ENCODE peak calls at places on chromosomes 3 and 15, in ten cellular contexts. Z is uterus, B is testis, X is sigmoid colon, Q is A549, A is heart left ventricle, F is transverse colon, N is endothelial cell of umbilical vein, K is esophagus squamous epithelium, I is adrenal gland. P is an unnamed sample.

GRCh38 chr15:93478922-93479321 is 389.9 kb upstream of the RGMA start:
- DNase-seq in F (no peak), Z (no peak), K (no peak), A (no peak), I (no peak), Q (no peak), B (no peak), N (no peak), X (no peak), P (no peak)

GRCh38 chr3:47578691-47579632 is at the start of gene CSPG5:
- DNase-seq in B (no peak), N (no peak), Z (no peak), K (no peak), X (no peak), F (peak), I (no peak), A (peak), Q (no peak), P (no peak)

GRCh38 chr3:42214064-42214463 is 51.9 kb downstream of the CCK start:
- DNase-seq in X (no peak), K (no peak), I (no peak), Z (no peak), A (no peak), B (no peak), F (no peak), Q (no peak), N (no peak), P (no peak)

GRCh38 chr15:35181538-35181937 is 96.4 kb upstream of the NANOGP8 start:
- DNase-seq in N (peak), K (no peak), X (no peak), I (no peak), Q (no peak), A (no peak), B (no peak), Z (no peak), F (no peak), P (no peak)

GRCh38 chr3:143786229-143787199 is 61.8 kb downstream of the SLC9A9 start:
- DNase-seq in X (peak), F (peak), A (peak), N (peak), Z (peak), B (peak), Q (no peak), K (no peak), I (peak), P (no peak)

GRCh38 chr15:80494311-80494710 is 90.1 kb downstream of the ARNT2 start:
- DNase-seq in A (no peak), F (no peak), B (no peak), K (no peak), I (no peak), Q (peak), X (no peak), N (no peak), Z (no peak), P (no peak)

GRCh38 chr3:107629556-107629955 is 106.8 kb downstream of the BBX start:
- DNase-seq in B (no peak), A (no peak), F (no peak), Q (no peak), K (no peak), Z (no peak), N (no peak), X (no peak), I (no peak), P (no peak)

GRCh38 chr15:99997112-99997651 is 263.9 kb upstream of the LYSMD4 start:
- DNase-seq in B (no peak), Q (no peak), N (no peak), I (no peak), X (peak), Z (peak), A (no peak), K (no peak), F (no peak), P (no peak)

GRCh38 chr3:46516521-46516920 is 18.7 kb downstream of the RTP3 start:
- DNase-seq in X (no peak), Q (no peak), I (no peak), N (no peak), F (no peak), A (no peak), K (no peak), B (no peak), Z (no peak), P (no peak)

GRCh38 chr3:183698760-183699159 is 1.2 kb downstream of the YEATS2 start:
- DNase-seq in K (no peak), I (no peak), A (peak), F (peak), B (peak), Q (no peak), N (peak), Z (no peak), X (no peak), P (peak)

GRCh38 chr15:82021992-82022391 is 23.8 kb downstream of the MEX3B start:
- DNase-seq in A (peak), Q (no peak), B (peak), Z (peak), F (no peak), K (no peak), I (no peak), X (peak), N (no peak), P (no peak)

GRCh38 chr3:185250247-185250646 is 3.6 kb downstream of the EHHADH start:
- DNase-seq in Q (no peak), A (no peak), F (no peak), N (no peak), X (no peak), Z (no peak), K (no peak), B (no peak), I (no peak), P (no peak)

GRCh38 chr3:134189848-134190247 is 60.8 kb downstream of the RYK start:
- DNase-seq in K (no peak), F (no peak), Q (no peak), B (no peak), N (no peak), I (no peak), Z (no peak), A (no peak), X (no peak), P (no peak)

GRCh38 chr3:104460477-104461406 is 906.0 kb upstream of the ALCAM start:
- DNase-seq in N (peak), Q (no peak), K (no peak), I (no peak), X (no peak), Z (no peak), A (no peak), F (no peak), B (peak), P (no peak)

GRCh38 chr3:100022506-100022905 is 91.8 kb downstream of the FILIP1L start:
- DNase-seq in B (no peak), Z (no peak), K (no peak), X (no peak), N (no peak), I (no peak), Q (no peak), F (no peak), A (no peak), P (no peak)

GRCh38 chr3:129793356-129793755 is 100.2 kb downstream of the TMCC1 start:
- DNase-seq in X (no peak), K (no peak), B (no peak), Z (no peak), F (no peak), Q (no peak), A (no peak), N (peak), I (no peak), P (no peak)

GRCh38 chr3:99637381-99638111 is 848 bp upstream of the COL8A1 start:
- DNase-seq in F (no peak), I (peak), B (peak), X (no peak), Z (peak), N (peak), A (peak), Q (no peak), K (no peak), P (no peak)

GRCh38 chr3:195031574-195032003 is 239.4 kb downstream of the XXYLT1 start:
- DNase-seq in Q (no peak), N (peak), X (no peak), F (no peak), I (no peak), Z (no peak), B (no peak), K (no peak), A (no peak), P (peak)

GRCh38 chr15:95957854-95958253 is 372.6 kb upstream of the NR2F2 start:
- DNase-seq in I (no peak), Z (no peak), B (no peak), A (no peak), X (no peak), K (no peak), Q (no peak), F (no peak), N (no peak), P (no peak)

GRCh38 chr3:186142556-186142955 is 33.7 kb upstream of the ETV5 start:
- DNase-seq in N (no peak), Z (no peak), I (no peak), K (no peak), F (no peak), B (no peak), Q (no peak), X (no peak), A (no peak), P (no peak)

GRCh38 chr3:52714335-52715302 is 8.7 kb downstream of the SPCS1 start:
- DNase-seq in K (no peak), I (no peak), F (peak), Z (no peak), Q (no peak), B (no peak), N (no peak), A (no peak), X (no peak), P (no peak)

GRCh38 chr3:153379516-153379915 is 217.5 kb downstream of the RAP2B start:
- DNase-seq in A (no peak), X (no peak), Z (no peak), N (no peak), B (no peak), I (no peak), F (no peak), K (no peak), Q (no peak), P (no peak)

GRCh38 chr3:10516835-10517465 is 11.6 kb upstream of the ATP2B2 start:
- DNase-seq in I (no peak), F (no peak), N (no peak), Q (no peak), K (no peak), Z (no peak), B (no peak), A (peak), X (peak), P (peak)

GRCh38 chr3:139953131-139953910 is 18.3 kb downstream of the CLSTN2 start:
- DNase-seq in X (no peak), B (no peak), I (no peak), Q (no peak), F (no peak), K (no peak), Z (no peak), A (no peak), N (no peak), P (no peak)

GRCh38 chr3:52188586-52189404 is 9.2 kb upstream of the ALAS1 start:
- DNase-seq in K (no peak), Q (no peak), A (no peak), Z (no peak), B (no peak), I (peak), F (no peak), N (no peak), X (no peak), P (no peak)

GRCh38 chr15:97084650-97085049 is 754.1 kb downstream of the NR2F2 start:
- DNase-seq in B (no peak), X (no peak), Q (no peak), Z (no peak), I (no peak), N (no peak), K (no peak), F (no peak), A (no peak), P (no peak)

GRCh38 chr15:89114974-89115373 is 26.7 kb downstream of the ABHD2 start:
- DNase-seq in A (no peak), Z (no peak), N (peak), Q (no peak), F (no peak), K (no peak), I (peak), B (peak), X (no peak), P (no peak)

GRCh38 chr3:129560931-129561594 is 18.1 kb downstream of the H1-8 start:
- DNase-seq in K (peak), F (peak), A (peak), X (peak), N (peak), I (peak), Q (no peak), B (peak), Z (peak), P (no peak)

GRCh38 chr15:85570331-85570730 is 189.9 kb downstream of the AKAP13 start:
- DNase-seq in B (no peak), N (no peak), Q (no peak), I (no peak), K (no peak), Z (no peak), F (no peak), A (no peak), X (no peak), P (no peak)

GRCh38 chr3:187368251-187368733 is at the start of gene RTP4:
- DNase-seq in X (no peak), I (no peak), Q (no peak), F (no peak), K (no peak), Z (peak), A (no peak), N (peak), B (peak), P (no peak)

GRCh38 chr3:153768559-153769469 is 352.4 kb upstream of the ARHGEF26 start:
- DNase-seq in N (peak), K (no peak), Z (no peak), I (no peak), F (peak), A (no peak), X (peak), Q (peak), B (peak), P (no peak)

GRCh38 chr15:67854358-67854757 is 14.5 kb upstream of the RNU6-1 start:
- DNase-seq in X (no peak), Z (no peak), K (no peak), I (no peak), F (no peak), A (no peak), B (no peak), Q (no peak), N (no peak), P (no peak)
- TF ChIP-seq POLR2A in X (no peak), Z (no peak), K (no peak), I (no peak), F (no peak), A (no peak), B (no peak), Q (no peak), N (no peak), P (no peak)

GRCh38 chr15:59300618-59301139 is 72.0 kb downstream of the MYO1E start:
- DNase-seq in I (no peak), Q (no peak), X (no peak), B (peak), F (peak), Z (peak), N (no peak), A (peak), K (no peak), P (peak)

GRCh38 chr15:59298255-59298856 is 74.3 kb downstream of the MYO1E start:
- DNase-seq in B (no peak), X (no peak), F (no peak), N (no peak), Q (no peak), I (no peak), Z (no peak), A (no peak), K (no peak), P (no peak)

GRCh38 chr15:59298876-59299275 is 73.8 kb downstream of the MYO1E start:
- DNase-seq in I (no peak), X (no peak), B (no peak), K (no peak), Q (no peak), F (no peak), Z (no peak), A (no peak), N (no peak), P (no peak)

GRCh38 chr15:59301527-59301926 is 71.1 kb downstream of the MYO1E start:
- DNase-seq in B (no peak), Q (no peak), X (no peak), A (no peak), Z (no peak), F (no peak), K (no peak), I (no peak), N (no peak), P (peak)

DNA sequence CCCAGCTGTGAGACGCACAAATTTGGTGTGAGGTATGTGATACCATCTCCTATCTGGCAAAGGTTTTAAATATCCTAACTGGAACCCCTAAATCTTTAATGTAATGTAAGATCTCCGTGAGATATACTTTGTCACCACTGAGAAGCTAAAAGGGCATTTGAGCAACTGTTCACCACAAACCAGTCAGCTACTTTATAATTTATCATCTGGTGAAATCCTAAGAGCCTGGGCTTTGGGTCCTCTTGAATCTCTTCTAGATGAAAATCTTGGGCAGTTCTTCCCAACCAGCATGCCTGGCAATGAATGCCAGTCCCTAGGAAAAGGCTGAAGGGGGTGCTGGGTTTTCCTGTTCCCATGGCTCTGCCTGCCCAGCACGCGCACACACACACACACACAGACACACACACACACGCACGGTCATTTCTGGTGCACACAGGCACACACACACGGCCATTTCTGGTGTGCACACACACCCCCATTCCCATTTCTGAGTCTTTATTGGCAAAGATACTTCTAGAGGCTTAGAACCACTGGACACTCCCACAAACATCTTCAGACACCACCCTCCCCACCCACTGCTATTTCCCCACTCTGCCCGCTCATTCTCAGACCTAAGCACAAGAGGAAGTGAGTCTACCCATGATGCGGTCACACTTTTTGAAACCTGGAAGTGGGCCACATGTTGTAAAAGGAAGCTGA is 72.6 kb downstream of the MYO1E start:
- DNase-seq in K (peak), F (peak), N (peak), Z (peak), B (peak), A (peak), Q (peak), X (peak), I (peak), P (peak)
- H3K4me3 ChIP-seq in K (no peak), F (no peak), N (no peak), Z (no peak), B (no peak), A (no peak), Q (peak), X (no peak), I (no peak), P (peak)

DNA sequence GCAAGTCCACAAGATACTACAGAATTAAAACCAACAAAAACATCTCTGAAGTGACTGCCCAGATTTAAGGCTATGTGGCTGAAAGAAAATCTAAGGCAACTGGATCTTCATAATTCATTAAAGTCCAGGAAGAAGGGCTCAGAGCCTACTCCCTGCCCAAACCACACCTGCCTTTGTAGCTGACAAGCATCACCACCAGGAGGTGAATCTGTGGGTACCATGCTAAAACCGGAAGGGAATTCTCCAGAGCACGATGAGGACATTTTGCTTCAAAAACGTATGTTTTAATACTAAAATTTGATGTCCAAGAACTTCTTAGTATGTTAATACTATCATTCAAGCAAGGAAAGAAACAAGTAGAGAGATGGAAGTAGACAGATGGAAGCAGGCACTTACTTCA is 495.9 kb upstream of the NECTIN3 start:
- DNase-seq in Z (no peak), B (no peak), N (no peak), A (no peak), F (no peak), X (no peak), Q (no peak), K (no peak), I (no peak), P (no peak)
- TF ChIP-seq CTCF in Z (no peak), B (no peak), N (no peak), A (no peak), F (no peak), X (no peak), Q (no peak), K (no peak), I (no peak), P (no peak)

DNA sequence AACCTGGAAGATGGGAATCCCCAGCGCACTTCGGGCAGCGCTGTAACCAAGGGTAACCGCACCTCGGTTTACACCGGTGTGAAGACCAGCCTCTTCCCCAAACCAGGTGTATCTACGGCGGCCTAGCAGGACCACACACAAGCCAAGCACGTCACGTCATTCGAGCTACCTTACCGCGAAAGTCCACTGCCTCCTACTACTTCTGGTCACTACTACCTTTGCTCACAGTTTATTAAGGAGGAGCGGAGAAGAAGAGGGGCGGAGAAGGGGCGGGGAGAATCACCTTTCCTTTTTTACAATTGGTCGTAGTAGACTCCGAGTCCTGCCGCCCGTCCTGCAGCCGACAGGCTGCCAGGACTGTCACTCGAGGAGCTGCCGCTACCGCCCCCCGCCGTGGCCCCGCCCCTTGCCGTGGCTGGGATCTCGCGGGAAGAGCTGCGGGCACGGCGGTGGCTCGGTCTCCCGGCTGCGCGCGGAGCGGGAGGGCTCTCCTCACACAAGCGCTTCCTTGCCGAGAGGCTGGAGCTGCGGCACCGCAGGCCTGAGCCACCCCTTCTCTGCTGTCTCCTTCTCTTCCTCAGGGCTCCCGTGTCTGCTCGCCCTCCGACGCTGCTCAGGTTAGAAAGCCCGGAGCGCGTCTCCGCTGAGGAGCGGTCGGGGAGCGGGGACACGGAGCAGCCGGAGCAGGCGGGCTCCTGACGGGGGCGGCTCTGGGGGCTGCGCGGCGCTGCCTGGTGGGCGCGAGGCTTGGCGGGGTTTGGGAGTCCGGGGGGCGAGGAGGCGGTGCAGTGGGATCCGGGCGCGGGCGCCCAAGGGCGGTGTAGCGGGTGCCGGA is at the start of gene GLCE:
- DNase-seq in Q (peak), X (peak), K (peak), A (peak), N (peak), I (peak), F (peak), B (peak), Z (peak), P (peak)
- TF ChIP-seq POLR2A in Q (peak), X (peak), K (no peak), A (no peak), N (peak), I (peak), F (peak), B (peak), Z (peak), P (peak)

DNA sequence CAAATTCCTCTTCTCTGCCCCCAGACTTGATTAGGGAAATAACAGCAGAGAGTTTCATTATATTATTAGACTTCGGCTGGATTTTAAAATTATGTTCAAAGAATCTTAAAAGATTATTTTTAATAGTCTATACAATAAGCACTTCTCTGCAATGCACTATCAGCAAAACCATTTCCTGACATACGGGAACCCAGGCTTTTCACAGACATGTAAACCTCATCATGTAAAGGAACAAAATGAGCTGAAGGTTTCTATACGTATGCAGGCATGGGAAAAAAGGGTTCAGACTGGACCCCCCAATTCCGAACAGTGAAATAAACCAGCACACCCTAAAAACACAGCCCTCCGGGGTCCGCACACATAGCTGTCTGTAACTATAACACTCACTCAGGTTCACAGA is 77.5 kb upstream of the LMOD3 start:
- DNase-seq in F (no peak), X (no peak), B (no peak), I (no peak), A (no peak), Z (no peak), N (no peak), K (no peak), Q (no peak), P (no peak)
- H3K4me3 ChIP-seq in F (peak), X (no peak), B (peak), I (peak), A (no peak), Z (peak), N (peak), K (peak), Q (peak), P (peak)